ENCODE peak calls at places on chromosome 3, in five cellular contexts. H is ascending aorta; R is NCI-H1694; L is naive thymus-derived CD4-positive, alpha-beta T cell; C is GOT3. Z is an unnamed sample.

GRCh38 chr3:157958471-157958870 is 147.7 kb downstream of the SHOX2 start:
- DNase-seq in H (no peak), R (no peak), L (no peak), C (no peak), Z (no peak)

GRCh38 chr3:25846282-25846681 is 56.4 kb downstream of the OXSM start:
- DNase-seq in H (no peak), R (no peak), L (no peak), C (no peak), Z (no peak)

GRCh38 chr3:134085034-134085775 is 55.5 kb upstream of the SLCO2A1 start:
- DNase-seq in H (no peak), R (no peak), L (no peak), C (no peak), Z (no peak)

GRCh38 chr3:124336067-124336656 is 344.2 kb upstream of the ROPN1 start:
- DNase-seq in H (no peak), R (no peak), L (no peak), C (no peak), Z (no peak)

GRCh38 chr3:14077310-14077709 is 47.4 kb downstream of the CHCHD4 start:
- DNase-seq in H (no peak), R (no peak), L (no peak), C (no peak), Z (no peak)

GRCh38 chr3:82133070-82133606 is 371.7 kb upstream of the GBE1 start:
- DNase-seq in H (peak; percentile 67), R (peak; percentile 0), L (no peak), C (no peak), Z (no peak)

GRCh38 chr3:55202320-55202719 is 274.5 kb upstream of the LRTM1 start:
- DNase-seq in H (no peak), R (no peak), L (no peak), C (no peak), Z (no peak)

GRCh38 chr3:22979581-22979980 is 223.5 kb upstream of the UBE2E2 start:
- DNase-seq in H (no peak), R (no peak), L (no peak), C (no peak), Z (no peak)

Z was measured in chondrocyte.